ENCODE peak calls at places on chromosomes 4 and X, in eight cellular contexts. C is A549, R is tibial nerve, D is ascending aorta, B is PC-3, F is BJ, Y is left lung, J is breast epithelium. L is an unnamed sample.

GRCh38 chr4:129064717-129065116 is 28.6 kb downstream of the SCLT1 start:
- DNase-seq in C (no peak), F (peak; percentile 13), Y (no peak), J (no peak), B (peak; percentile 75), R (no peak), D (no peak), L (no peak)

GRCh38 chr4:99506781-99507180 is 4.0 kb upstream of the C4orf17 start:
- DNase-seq in C (no peak), J (no peak), F (no peak), B (peak; percentile 4), R (no peak), D (no peak), Y (no peak), L (no peak)

GRCh38 chrX:7272301-7272700 is 124.3 kb upstream of the PUDP start:
- DNase-seq in D (no peak), R (no peak), B (no peak), C (no peak), J (no peak), F (no peak), Y (no peak), L (no peak)

GRCh38 chr4:23717528-23718248 is 172.2 kb downstream of the PPARGC1A start:
- DNase-seq in C (peak; percentile 25), J (no peak), D (no peak), R (no peak), Y (no peak), F (no peak), B (peak; percentile 43), L (no peak)

GRCh38 chr4:37594095-37594494 is 92.1 kb downstream of the RELL1 start:
- DNase-seq in J (no peak), Y (no peak), F (no peak), D (no peak), B (no peak), C (no peak), R (no peak), L (no peak)

GRCh38 chr4:107640157-107640556 is 79.9 kb downstream of the PAPSS1 start:
- DNase-seq in C (no peak), D (no peak), F (no peak), R (no peak), Y (no peak), B (peak; percentile 5), J (no peak), L (no peak)

GRCh38 chr4:142840516-142841123 is 5.5 kb downstream of the INPP4B start:
- DNase-seq in B (peak; percentile 79), F (no peak), R (no peak), D (no peak), J (no peak), Y (no peak), C (peak; percentile 44), L (no peak)

GRCh38 chrX:110414679-110415439 is 56.2 kb downstream of the RTL9 start:
- DNase-seq in R (no peak), C (no peak), F (peak; percentile 42), D (no peak), Y (no peak), J (no peak), B (peak; percentile 73), L (no peak)

GRCh38 chr4:60502733-60503132 is 697.4 kb upstream of the ADGRL3 start:
- DNase-seq in D (no peak), F (no peak), C (no peak), R (no peak), B (no peak), J (no peak), Y (no peak), L (no peak)

GRCh38 chrX:110915120-110915519 is 119.5 kb upstream of the CHRDL1 start:
- DNase-seq in D (no peak), J (no peak), C (no peak), Y (no peak), F (peak; percentile 18), R (no peak), B (no peak), L (no peak)

GRCh38 chrX:41922694-41923171 is 621 bp downstream of the CASK start:
- DNase-seq in C (peak; percentile 26), Y (peak; percentile 71), F (no peak), J (no peak), B (peak; percentile 3), R (no peak), D (peak; percentile 65), L (peak; percentile 19)
- TF ChIP-seq CTCF in C (no peak), Y (no peak), F (no peak), J (no peak), B (peak; percentile 18), R (no peak), D (no peak), L (no peak)

GRCh38 chrX:12447448-12448154 is 309.3 kb downstream of the FRMPD4 start:
- DNase-seq in Y (no peak), J (no peak), B (peak; percentile 80), C (peak; percentile 53), D (no peak), R (no peak), F (peak; percentile 74), L (no peak)
- TF ChIP-seq CTCF in Y (no peak), J (no peak), B (peak; percentile 52), C (no peak), D (no peak), R (no peak), F (peak; percentile 14), L (no peak)

DNA sequence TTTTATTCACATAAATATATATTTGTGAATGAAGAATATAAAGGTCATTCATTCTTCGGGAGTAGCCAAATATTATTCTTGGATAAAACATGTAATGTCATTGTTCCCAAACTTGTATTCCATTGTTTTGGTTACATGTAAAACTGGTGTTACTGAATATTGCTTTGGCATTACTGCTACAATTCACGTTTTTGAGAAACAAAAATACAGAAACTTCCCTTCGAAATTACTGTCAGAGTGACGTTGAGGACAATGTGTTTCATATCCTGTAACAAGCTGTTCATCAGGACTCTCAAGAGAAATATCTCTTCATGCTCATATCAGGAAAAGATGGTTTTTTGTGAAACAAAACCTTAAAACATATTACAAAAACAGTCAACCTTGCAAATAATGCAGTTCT is 258.9 kb upstream of the DDX53 start:
- DNase-seq in C (no peak), F (no peak), J (no peak), D (no peak), Y (no peak), B (no peak), R (no peak), L (no peak)
- TF ChIP-seq CTCF in C (no peak), F (no peak), J (no peak), D (no peak), Y (no peak), B (no peak), R (no peak), L (no peak)

GRCh38 chr4:8342651-8343050 is 73.1 kb downstream of the HTRA3 start:
- DNase-seq in F (no peak), D (peak; percentile 24), B (no peak), Y (peak; percentile 47), C (no peak), J (no peak), R (no peak), L (no peak)
- TF ChIP-seq CTCF in F (peak; percentile 9), D (no peak), B (peak; percentile 29), Y (no peak), C (no peak), J (no peak), R (no peak), L (no peak)